ENCODE peak calls at places on chromosome 19, in nine cellular contexts. One of them, this sample, is unnamed.

GRCh38 chr19:7191946-7192691 is 102.1 kb downstream of the INSR start:
- DNase-seq in suprapubic skin: no peak
- DNase-seq in skeletal muscle cell: no peak
- DNase-seq in dorsolateral prefrontal cortex: no peak
- DNase-seq in WERI-Rb-1: no peak
- DNase-seq in fibroblast of lung: no peak
- DNase-seq in HFF-Myc: peak; percentile 21
- DNase-seq in pancreas: no peak
- DNase-seq in trophoblast cell: no peak
- DNase-seq in this sample: no peak

GRCh38 chr19:5628470-5628869 is 5.6 kb downstream of the SAFB start:
- DNase-seq in skeletal muscle cell: no peak
- DNase-seq in pancreas: no peak
- DNase-seq in trophoblast cell: no peak
- DNase-seq in fibroblast of lung: peak; percentile 70
- DNase-seq in WERI-Rb-1: no peak
- DNase-seq in HFF-Myc: no peak
- DNase-seq in dorsolateral prefrontal cortex: no peak
- DNase-seq in suprapubic skin: no peak
- DNase-seq in this sample: no peak

GRCh38 chr19:51259348-51260245 is 8.7 kb downstream of the SIGLECL1 start:
- DNase-seq in skeletal muscle cell: no peak
- DNase-seq in HFF-Myc: no peak
- DNase-seq in suprapubic skin: no peak
- DNase-seq in dorsolateral prefrontal cortex: peak; percentile 61
- DNase-seq in pancreas: no peak
- DNase-seq in trophoblast cell: peak; percentile 62
- DNase-seq in fibroblast of lung: no peak
- DNase-seq in WERI-Rb-1: peak; percentile 25
- DNase-seq in this sample: no peak

GRCh38 chr19:31418055-31418454 is 68.8 kb upstream of the TSHZ3 start:
- DNase-seq in suprapubic skin: no peak
- DNase-seq in trophoblast cell: peak; percentile 48
- DNase-seq in pancreas: no peak
- DNase-seq in HFF-Myc: no peak
- DNase-seq in skeletal muscle cell: no peak
- DNase-seq in fibroblast of lung: no peak
- DNase-seq in dorsolateral prefrontal cortex: no peak
- DNase-seq in WERI-Rb-1: no peak
- DNase-seq in this sample: no peak

GRCh38 chr19:44757057-44757734 is 8.7 kb downstream of the BCL3 start:
- DNase-seq in pancreas: peak; percentile 71
- DNase-seq in WERI-Rb-1: no peak
- DNase-seq in suprapubic skin: no peak
- DNase-seq in HFF-Myc: no peak
- DNase-seq in trophoblast cell: peak; percentile 77
- DNase-seq in skeletal muscle cell: no peak
- DNase-seq in dorsolateral prefrontal cortex: no peak
- DNase-seq in fibroblast of lung: peak; percentile 79
- DNase-seq in this sample: peak; percentile 91

GRCh38 chr19:47430041-47430802 is 10.9 kb upstream of the MEIS3 start:
- DNase-seq in suprapubic skin: no peak
- DNase-seq in WERI-Rb-1: no peak
- DNase-seq in HFF-Myc: no peak
- DNase-seq in pancreas: no peak
- DNase-seq in dorsolateral prefrontal cortex: no peak
- DNase-seq in trophoblast cell: peak; percentile 47
- DNase-seq in fibroblast of lung: peak; percentile 60
- DNase-seq in skeletal muscle cell: no peak
- DNase-seq in this sample: peak; percentile 64

GRCh38 chr19:54432144-54432738 is 16.8 kb upstream of the LENG8 start:
- DNase-seq in HFF-Myc: no peak
- DNase-seq in skeletal muscle cell: no peak
- DNase-seq in fibroblast of lung: no peak
- DNase-seq in suprapubic skin: no peak
- DNase-seq in WERI-Rb-1: no peak
- DNase-seq in dorsolateral prefrontal cortex: no peak
- DNase-seq in pancreas: no peak
- DNase-seq in trophoblast cell: peak; percentile 96
- DNase-seq in this sample: no peak

GRCh38 chr19:38670921-38671398 is 23.5 kb downstream of the ACTN4 start:
- DNase-seq in suprapubic skin: no peak
- DNase-seq in dorsolateral prefrontal cortex: no peak
- DNase-seq in skeletal muscle cell: no peak
- DNase-seq in pancreas: no peak
- DNase-seq in trophoblast cell: peak; percentile 52
- DNase-seq in WERI-Rb-1: no peak
- DNase-seq in HFF-Myc: no peak
- DNase-seq in fibroblast of lung: peak; percentile 64
- DNase-seq in this sample: no peak

GRCh38 chr19:57245066-57245465 is 4.6 kb downstream of the ZNF805 start:
- DNase-seq in HFF-Myc: no peak
- DNase-seq in skeletal muscle cell: no peak
- DNase-seq in trophoblast cell: no peak
- DNase-seq in dorsolateral prefrontal cortex: no peak
- DNase-seq in suprapubic skin: no peak
- DNase-seq in fibroblast of lung: no peak
- DNase-seq in pancreas: no peak
- DNase-seq in WERI-Rb-1: no peak
- DNase-seq in this sample: no peak

GRCh38 chr19:39247701-39248664 is 673 bp downstream of the IFNL4 start:
- DNase-seq in suprapubic skin: no peak
- DNase-seq in HFF-Myc: no peak
- DNase-seq in WERI-Rb-1: no peak
- DNase-seq in fibroblast of lung: peak; percentile 23
- DNase-seq in trophoblast cell: no peak
- DNase-seq in skeletal muscle cell: no peak
- DNase-seq in pancreas: no peak
- DNase-seq in dorsolateral prefrontal cortex: no peak
- DNase-seq in this sample: no peak

GRCh38 chr19:45852941-45853340 is 10.0 kb downstream of the SYMPK start:
- DNase-seq in fibroblast of lung: peak; percentile 10
- DNase-seq in trophoblast cell: peak; percentile 53
- DNase-seq in pancreas: no peak
- DNase-seq in HFF-Myc: no peak
- DNase-seq in suprapubic skin: no peak
- DNase-seq in dorsolateral prefrontal cortex: no peak
- DNase-seq in WERI-Rb-1: no peak
- DNase-seq in skeletal muscle cell: no peak
- DNase-seq in this sample: no peak

GRCh38 chr19:58559275-58560006 is 1.0 kb upstream of the UBE2M start:
- DNase-seq in HFF-Myc: peak; percentile 84
- DNase-seq in WERI-Rb-1: peak; percentile 95
- DNase-seq in dorsolateral prefrontal cortex: peak; percentile 91
- DNase-seq in fibroblast of lung: peak; percentile 92
- DNase-seq in suprapubic skin: peak; percentile 94
- DNase-seq in skeletal muscle cell: peak; percentile 75
- DNase-seq in pancreas: peak; percentile 90
- DNase-seq in trophoblast cell: peak; percentile 82
- DNase-seq in this sample: peak; percentile 95

DNA sequence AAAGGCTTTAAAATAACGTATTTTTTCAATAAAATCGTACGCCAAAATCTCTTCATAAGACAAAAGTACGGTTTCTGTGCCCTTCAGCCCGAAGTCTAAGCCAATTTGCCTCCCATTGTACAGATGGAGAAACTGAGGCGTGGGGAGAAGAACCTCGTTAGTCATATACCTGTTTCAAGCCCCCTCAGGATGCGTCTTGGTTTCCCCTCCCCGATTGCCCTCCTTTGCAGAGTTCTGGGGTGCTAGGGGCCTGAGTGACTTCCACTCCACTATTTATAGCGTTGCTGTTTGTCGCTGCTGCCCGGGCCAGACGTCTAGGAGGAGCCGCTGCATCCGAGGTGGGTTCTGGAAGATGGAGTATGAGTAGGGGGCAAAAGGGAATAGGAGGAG is 2.3 kb upstream of the LTBP4 start:
- DNase-seq in WERI-Rb-1: no peak
- DNase-seq in dorsolateral prefrontal cortex: no peak
- DNase-seq in pancreas: no peak
- DNase-seq in HFF-Myc: no peak
- DNase-seq in skeletal muscle cell: no peak
- DNase-seq in fibroblast of lung: no peak
- DNase-seq in trophoblast cell: no peak
- DNase-seq in suprapubic skin: no peak
- DNase-seq in this sample: no peak
- H3K4me3 ChIP-seq in WERI-Rb-1: no peak overlapping the region
- H3K4me3 ChIP-seq in dorsolateral prefrontal cortex: no peak overlapping the region
- H3K4me3 ChIP-seq in pancreas: no peak overlapping the region
- H3K4me3 ChIP-seq in HFF-Myc: peak overlapping the region; percentile 55
- H3K4me3 ChIP-seq in skeletal muscle cell: no peak overlapping the region
- H3K4me3 ChIP-seq in fibroblast of lung: no peak overlapping the region
- H3K4me3 ChIP-seq in trophoblast cell: no peak overlapping the region
- H3K4me3 ChIP-seq in suprapubic skin: no peak overlapping the region
- H3K4me3 ChIP-seq in this sample: no peak overlapping the region

DNA sequence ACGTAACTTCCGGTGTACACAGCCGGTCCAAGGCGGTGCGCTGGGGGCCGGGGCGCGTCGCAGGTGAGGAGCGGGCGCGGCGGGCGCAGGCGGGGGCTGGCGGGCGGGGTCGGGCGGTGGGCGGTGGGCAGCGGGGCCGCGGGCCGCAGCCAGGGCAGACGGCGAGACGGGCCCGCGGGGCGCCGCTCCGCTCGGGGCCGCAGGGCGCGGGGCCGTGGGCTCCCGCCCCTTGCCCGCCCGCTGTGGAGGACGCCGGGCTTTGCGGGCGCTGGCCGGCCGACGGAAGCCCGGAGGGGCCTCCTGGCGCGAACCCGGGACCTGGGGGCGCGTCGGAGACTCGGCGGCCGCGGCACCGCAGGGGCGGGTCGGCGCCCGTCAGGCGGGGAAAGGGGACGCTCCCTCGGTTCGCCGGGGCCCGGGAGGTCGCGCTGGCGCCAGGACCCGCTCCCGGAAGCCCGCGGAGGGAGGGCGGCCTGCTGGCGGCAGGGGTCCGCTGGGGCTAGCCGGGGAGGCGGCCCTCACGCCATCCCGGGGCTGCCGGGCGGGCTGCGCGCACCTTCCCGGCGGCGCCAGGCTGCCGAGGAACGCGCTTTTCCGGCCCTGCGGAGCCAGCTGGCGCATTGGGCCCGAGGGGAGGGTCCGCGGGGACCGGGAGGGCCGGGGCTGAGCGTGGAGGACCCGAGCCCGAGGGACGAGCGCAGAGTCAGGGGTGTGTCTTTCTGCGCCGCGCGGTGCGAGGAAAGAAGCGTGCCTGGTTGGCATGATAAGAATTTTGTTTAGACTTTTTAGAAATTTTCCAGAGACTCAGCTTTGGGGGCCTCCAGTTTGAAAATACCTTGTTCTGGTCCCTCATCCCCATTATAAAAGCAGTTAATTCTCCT is at the start of gene GARRE1:
- DNase-seq in HFF-Myc: no peak
- DNase-seq in fibroblast of lung: peak; percentile 38
- DNase-seq in suprapubic skin: no peak
- DNase-seq in WERI-Rb-1: peak; percentile 41
- DNase-seq in skeletal muscle cell: no peak
- DNase-seq in pancreas: peak; percentile 29
- DNase-seq in trophoblast cell: peak; percentile 68
- DNase-seq in dorsolateral prefrontal cortex: no peak
- DNase-seq in this sample: peak; percentile 81
- H3K4me3 ChIP-seq in HFF-Myc: peak within 1 kb of the TSS; percentile 70
- H3K4me3 ChIP-seq in fibroblast of lung: peak within 1 kb of the TSS; percentile 69
- H3K4me3 ChIP-seq in suprapubic skin: peak within 1 kb of the TSS; percentile 97
- H3K4me3 ChIP-seq in WERI-Rb-1: peak within 1 kb of the TSS; percentile 85
- H3K4me3 ChIP-seq in skeletal muscle cell: peak within 1 kb of the TSS; percentile 83
- H3K4me3 ChIP-seq in pancreas: peak within 1 kb of the TSS; percentile 94
- H3K4me3 ChIP-seq in trophoblast cell: peak within 1 kb of the TSS; percentile 92
- H3K4me3 ChIP-seq in dorsolateral prefrontal cortex: peak within 1 kb of the TSS; percentile 97
- H3K4me3 ChIP-seq in this sample: peak within 1 kb of the TSS; percentile 89

GRCh38 chr19:12521996-12522395 is 29.3 kb downstream of the ZNF564 start:
- DNase-seq in pancreas: no peak
- DNase-seq in HFF-Myc: no peak
- DNase-seq in WERI-Rb-1: peak; percentile 29
- DNase-seq in suprapubic skin: no peak
- DNase-seq in skeletal muscle cell: no peak
- DNase-seq in trophoblast cell: peak; percentile 70
- DNase-seq in dorsolateral prefrontal cortex: no peak
- DNase-seq in fibroblast of lung: no peak
- DNase-seq in this sample: no peak

GRCh38 chr19:12526542-12526941 is 24.7 kb downstream of the ZNF564 start:
- DNase-seq in skeletal muscle cell: no peak
- DNase-seq in trophoblast cell: no peak
- DNase-seq in dorsolateral prefrontal cortex: no peak
- DNase-seq in pancreas: no peak
- DNase-seq in fibroblast of lung: no peak
- DNase-seq in HFF-Myc: no peak
- DNase-seq in suprapubic skin: no peak
- DNase-seq in WERI-Rb-1: no peak
- DNase-seq in this sample: no peak

DNA sequence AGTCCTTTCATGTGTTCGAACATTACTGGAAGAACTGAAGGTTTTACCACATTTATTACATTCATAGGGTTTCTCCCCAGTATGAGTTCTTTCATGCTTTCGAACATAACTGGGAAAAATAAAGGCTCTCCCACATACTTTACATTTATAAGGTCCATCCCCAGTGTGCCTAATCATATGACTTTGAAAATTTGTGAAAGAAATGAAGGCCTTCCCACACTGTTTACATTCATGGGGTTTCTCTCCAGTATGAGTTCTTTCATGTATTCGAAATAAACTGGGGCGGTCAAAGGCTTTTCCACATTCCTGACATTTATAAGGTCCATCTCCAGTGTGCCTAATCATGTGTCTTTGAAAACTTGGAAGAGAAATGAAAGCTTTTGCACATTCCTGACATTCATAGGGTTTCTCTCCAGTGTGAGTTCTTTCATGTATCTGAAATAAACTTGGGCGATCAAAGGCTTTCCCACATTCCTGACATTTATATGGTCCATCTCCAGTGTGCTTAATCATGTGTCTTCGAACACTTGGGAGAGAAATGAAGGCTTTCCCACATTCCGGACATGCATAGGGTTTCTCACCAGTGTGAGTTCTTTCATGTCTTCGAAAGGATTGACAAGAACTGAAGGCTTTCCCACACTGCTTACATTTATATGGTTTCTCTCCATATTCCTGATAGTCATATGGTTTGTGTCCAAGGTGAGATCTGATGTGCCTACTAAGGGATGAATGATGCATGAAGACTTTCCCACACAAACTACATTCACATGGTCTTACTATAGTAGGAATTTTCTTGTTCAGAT is 24.0 kb downstream of the ZNF564 start:
- DNase-seq in trophoblast cell: no peak
- DNase-seq in dorsolateral prefrontal cortex: no peak
- DNase-seq in HFF-Myc: peak; percentile 7
- DNase-seq in WERI-Rb-1: no peak
- DNase-seq in fibroblast of lung: peak; percentile 54
- DNase-seq in skeletal muscle cell: peak; percentile 3
- DNase-seq in pancreas: no peak
- DNase-seq in suprapubic skin: no peak
- DNase-seq in this sample: no peak
- H3K4me3 ChIP-seq in trophoblast cell: no peak overlapping the region
- H3K4me3 ChIP-seq in dorsolateral prefrontal cortex: no peak overlapping the region
- H3K4me3 ChIP-seq in HFF-Myc: no peak overlapping the region
- H3K4me3 ChIP-seq in WERI-Rb-1: no peak overlapping the region
- H3K4me3 ChIP-seq in fibroblast of lung: no peak overlapping the region
- H3K4me3 ChIP-seq in skeletal muscle cell: no peak overlapping the region
- H3K4me3 ChIP-seq in pancreas: no peak overlapping the region
- H3K4me3 ChIP-seq in suprapubic skin: no peak overlapping the region
- H3K4me3 ChIP-seq in this sample: peak overlapping the region; percentile 4

DNA sequence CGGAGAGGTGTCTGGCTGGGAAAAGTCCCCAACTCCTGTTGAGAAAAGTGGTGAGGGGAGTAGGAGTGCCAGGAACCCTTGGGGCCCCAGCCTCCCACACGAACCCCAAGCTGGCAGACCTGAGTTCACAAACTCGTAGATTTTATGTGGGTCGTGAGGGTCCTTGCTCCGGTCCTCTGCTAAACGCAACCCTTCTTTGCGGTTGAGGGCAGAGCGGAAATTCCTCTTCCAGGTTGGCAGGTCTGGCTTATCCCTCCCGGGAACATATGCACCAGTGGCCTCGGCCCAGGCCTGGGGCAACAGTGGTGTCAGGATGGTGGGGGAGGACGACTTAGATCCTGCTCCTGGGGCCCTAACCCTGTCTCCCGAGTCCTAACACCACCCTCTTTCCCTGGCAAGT is 2.4 kb downstream of the IRF3 start:
- DNase-seq in skeletal muscle cell: no peak
- DNase-seq in fibroblast of lung: no peak
- DNase-seq in suprapubic skin: no peak
- DNase-seq in trophoblast cell: no peak
- DNase-seq in pancreas: no peak
- DNase-seq in HFF-Myc: no peak
- DNase-seq in WERI-Rb-1: no peak
- DNase-seq in dorsolateral prefrontal cortex: no peak
- DNase-seq in this sample: no peak
- H3K4me3 ChIP-seq in skeletal muscle cell: no peak overlapping the region
- H3K4me3 ChIP-seq in fibroblast of lung: no peak overlapping the region
- H3K4me3 ChIP-seq in suprapubic skin: no peak overlapping the region
- H3K4me3 ChIP-seq in trophoblast cell: no peak overlapping the region
- H3K4me3 ChIP-seq in pancreas: no peak overlapping the region
- H3K4me3 ChIP-seq in HFF-Myc: no peak overlapping the region
- H3K4me3 ChIP-seq in WERI-Rb-1: no peak overlapping the region
- H3K4me3 ChIP-seq in dorsolateral prefrontal cortex: no peak overlapping the region
- H3K4me3 ChIP-seq in this sample: no peak overlapping the region

This sample was measured in right cardiac atrium.